ENCODE peak calls at places on chromosome 19, in six cellular contexts. G is SK-N-SH, K is GM12878, J is K562, T is H1, N is HepG2. B is an unnamed sample.

GRCh38 chr19:41981724-41982123 is 12.3 kb downstream of the ATP1A3 start:
- DNase-seq in T (no peak), J (no peak), K (no peak), N (no peak), G (no peak), B (no peak)

GRCh38 chr19:39308531-39309304 is 11.9 kb downstream of the LRFN1 start:
- DNase-seq in N (no peak), K (no peak), J (peak), G (peak), T (peak), B (no peak)

GRCh38 chr19:10766681-10767201 is 48.9 kb downstream of the DNM2 start:
- DNase-seq in N (no peak), K (no peak), J (no peak), G (peak), T (no peak), B (no peak)

GRCh38 chr19:55383789-55384575 is at the start of gene TMEM238:
- DNase-seq in T (no peak), G (peak), N (no peak), K (no peak), J (peak), B (peak)

GRCh38 chr19:5947435-5947834 is 30.5 kb downstream of the RANBP3 start:
- DNase-seq in J (no peak), K (no peak), N (no peak), T (no peak), G (no peak), B (no peak)

GRCh38 chr19:1110809-1111640 is 7.2 kb downstream of the GPX4 start:
- DNase-seq in T (no peak), J (no peak), K (no peak), N (no peak), G (no peak), B (no peak)

GRCh38 chr19:17021793-17022590 is 4.6 kb downstream of the CPAMD8 start:
- DNase-seq in K (no peak), T (no peak), G (no peak), N (peak), J (no peak), B (peak)

GRCh38 chr19:51327066-51327985 is 14.6 kb downstream of the VSIG10L start:
- DNase-seq in G (no peak), J (peak), K (no peak), T (peak), N (peak), B (no peak)

GRCh38 chr19:50796634-50797428 is 6.6 kb downstream of the ACP4 start:
- DNase-seq in N (no peak), K (no peak), J (no peak), G (no peak), T (no peak), B (no peak)

GRCh38 chr19:58581227-58582141 is 8.3 kb upstream of the MZF1 start:
- DNase-seq in J (peak), T (peak), G (no peak), N (peak), K (no peak), B (no peak)

GRCh38 chr19:58395220-58395978 is at the start of gene RNF225:
- DNase-seq in T (peak), K (no peak), N (no peak), J (peak), G (no peak), B (peak)

GRCh38 chr19:40084948-40085347 is 5.8 kb downstream of the ZNF780A start:
- DNase-seq in N (peak), K (no peak), J (no peak), T (no peak), G (no peak), B (peak)

GRCh38 chr19:47509973-47510372 is 4.9 kb downstream of the NAPA start:
- DNase-seq in J (no peak), K (no peak), T (no peak), G (no peak), N (no peak), B (no peak)

GRCh38 chr19:43738780-43739211 is 16.0 kb downstream of the SMG9 start:
- DNase-seq in T (no peak), N (no peak), J (no peak), K (no peak), G (no peak), B (no peak)

GRCh38 chr19:2922987-2923386 is 21.8 kb downstream of the ZNF77 start:
- DNase-seq in N (peak), G (no peak), K (no peak), J (peak), T (no peak), B (peak)

GRCh38 chr19:1210227-1210538 is 4.6 kb downstream of the STK11 start:
- DNase-seq in N (no peak), T (no peak), J (no peak), K (no peak), G (no peak), B (no peak)

GRCh38 chr19:38172001-38172400 is 52.0 kb downstream of the DPF1 start:
- DNase-seq in N (no peak), G (no peak), J (no peak), T (no peak), K (no peak), B (no peak)

GRCh38 chr19:1312732-1313694 is 27.3 kb downstream of the EFNA2 start:
- DNase-seq in K (no peak), T (no peak), J (no peak), N (no peak), G (no peak), B (peak)

GRCh38 chr19:17724655-17725054 is 5.4 kb downstream of the MAP1S start:
- DNase-seq in J (no peak), N (no peak), T (no peak), K (no peak), G (no peak), B (no peak)

GRCh38 chr19:56664511-56664910 is 7.0 kb downstream of the ZNF835 start:
- DNase-seq in J (no peak), N (no peak), K (no peak), T (no peak), G (no peak), B (no peak)

GRCh38 chr19:53424968-53425597 is 6.7 kb upstream of the ZNF761 start:
- DNase-seq in K (peak), N (peak), T (peak), J (peak), G (peak), B (peak)

GRCh38 chr19:3358919-3359849 is 7.2 kb upstream of the NFIC start:
- DNase-seq in K (no peak), T (no peak), N (no peak), G (peak), J (peak), B (peak)

GRCh38 chr19:42271861-42272534 is 2.9 kb downstream of the CIC start:
- DNase-seq in N (no peak), K (no peak), J (no peak), T (no peak), G (no peak), B (no peak)

GRCh38 chr19:48506138-48506733 is 5.4 kb downstream of the LMTK3 start:
- DNase-seq in N (peak), K (no peak), G (peak), T (no peak), J (peak), B (peak)

GRCh38 chr19:51505904-51506303 is 4.3 kb upstream of the SIGLEC12 start:
- DNase-seq in J (no peak), N (no peak), T (no peak), G (no peak), K (no peak), B (no peak)

GRCh38 chr19:27764186-27764804 is 1448.7 kb downstream of the UQCRFS1 start:
- DNase-seq in J (no peak), G (no peak), N (no peak), T (no peak), K (no peak), B (no peak)

GRCh38 chr19:44552324-44552723 is 22.8 kb upstream of the CEACAM20 start:
- DNase-seq in T (peak), J (peak), N (peak), G (peak), K (no peak), B (no peak)

GRCh38 chr19:36152061-36152885 is at the start of gene COX7A1:
- DNase-seq in J (no peak), G (no peak), T (no peak), K (no peak), N (no peak), B (no peak)

GRCh38 chr19:49553451-49554271 is 25.9 kb downstream of the RCN3 start:
- DNase-seq in J (no peak), K (no peak), N (peak), T (no peak), G (no peak), B (no peak)

GRCh38 chr19:48308695-48309586 is 16.4 kb upstream of the EMP3 start:
- DNase-seq in G (no peak), J (peak), T (no peak), N (peak), K (no peak), B (no peak)

GRCh38 chr19:54128796-54129616 is 8.6 kb upstream of the CNOT3 start:
- DNase-seq in T (no peak), N (no peak), K (no peak), J (no peak), G (no peak), B (no peak)

GRCh38 chr19:18700501-18701249 is 17.2 kb downstream of the CRTC1 start:
- DNase-seq in T (no peak), K (peak), G (peak), J (peak), N (no peak), B (no peak)

GRCh38 chr19:48819366-48819816 is 8.6 kb upstream of the BCAT2 start:
- DNase-seq in N (no peak), J (peak), T (no peak), G (no peak), K (no peak), B (no peak)

GRCh38 chr19:21751379-21751778 is 16.0 kb downstream of the ZNF100 start:
- DNase-seq in G (no peak), T (no peak), K (no peak), N (peak), J (no peak), B (no peak)

GRCh38 chr19:38089440-38089839 is 134.6 kb downstream of the DPF1 start:
- DNase-seq in K (no peak), G (no peak), T (no peak), J (no peak), N (no peak), B (no peak)

GRCh38 chr19:44255705-44256411 is 3.8 kb upstream of the ZNF233 start:
- DNase-seq in K (no peak), T (no peak), N (no peak), G (no peak), J (no peak), B (no peak)

DNA sequence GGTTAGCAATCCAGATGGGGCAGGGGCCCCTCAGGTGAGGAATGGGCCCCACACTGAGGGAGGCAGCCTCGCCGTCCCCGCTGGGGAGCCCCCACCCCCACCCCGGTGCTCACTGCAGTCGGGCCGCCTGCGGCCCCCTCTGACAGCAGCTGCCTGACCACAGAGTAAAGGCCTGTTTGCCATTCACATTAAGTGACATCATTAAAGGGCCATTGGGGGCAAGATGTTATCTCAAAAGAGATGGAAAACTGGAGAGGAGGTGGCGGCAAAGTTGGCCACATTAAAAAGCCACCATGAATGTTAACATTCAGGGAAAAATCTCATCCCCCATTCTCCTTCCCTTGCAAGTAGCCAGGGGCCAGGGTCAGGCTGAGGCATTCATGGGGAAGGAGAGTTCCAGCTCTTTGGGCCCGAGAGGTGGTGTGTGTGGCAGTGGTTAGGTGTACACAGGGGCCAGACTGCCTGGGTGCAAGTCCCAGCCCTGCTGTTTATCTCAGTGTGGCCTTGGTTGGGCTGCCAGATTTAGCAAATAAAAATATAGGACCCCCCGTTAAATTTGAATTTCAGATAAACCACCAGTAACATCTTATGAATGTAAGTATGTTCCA is 20.9 kb downstream of the VSTM2B start:
- DNase-seq in G (peak), J (no peak), T (no peak), K (no peak), N (peak), B (no peak)
- TF ChIP-seq JUND in G (no peak), J (no peak), T (no peak), K (no peak), N (no peak), B (no peak)

GRCh38 chr19:14048439-14049153 is 13.3 kb downstream of the PALM3 start:
- DNase-seq in J (peak), T (peak), K (no peak), G (peak), N (peak), B (peak)
- TF ChIP-seq JUND in J (no peak), T (no peak), K (no peak), G (no peak), N (no peak), B (no peak)

DNA sequence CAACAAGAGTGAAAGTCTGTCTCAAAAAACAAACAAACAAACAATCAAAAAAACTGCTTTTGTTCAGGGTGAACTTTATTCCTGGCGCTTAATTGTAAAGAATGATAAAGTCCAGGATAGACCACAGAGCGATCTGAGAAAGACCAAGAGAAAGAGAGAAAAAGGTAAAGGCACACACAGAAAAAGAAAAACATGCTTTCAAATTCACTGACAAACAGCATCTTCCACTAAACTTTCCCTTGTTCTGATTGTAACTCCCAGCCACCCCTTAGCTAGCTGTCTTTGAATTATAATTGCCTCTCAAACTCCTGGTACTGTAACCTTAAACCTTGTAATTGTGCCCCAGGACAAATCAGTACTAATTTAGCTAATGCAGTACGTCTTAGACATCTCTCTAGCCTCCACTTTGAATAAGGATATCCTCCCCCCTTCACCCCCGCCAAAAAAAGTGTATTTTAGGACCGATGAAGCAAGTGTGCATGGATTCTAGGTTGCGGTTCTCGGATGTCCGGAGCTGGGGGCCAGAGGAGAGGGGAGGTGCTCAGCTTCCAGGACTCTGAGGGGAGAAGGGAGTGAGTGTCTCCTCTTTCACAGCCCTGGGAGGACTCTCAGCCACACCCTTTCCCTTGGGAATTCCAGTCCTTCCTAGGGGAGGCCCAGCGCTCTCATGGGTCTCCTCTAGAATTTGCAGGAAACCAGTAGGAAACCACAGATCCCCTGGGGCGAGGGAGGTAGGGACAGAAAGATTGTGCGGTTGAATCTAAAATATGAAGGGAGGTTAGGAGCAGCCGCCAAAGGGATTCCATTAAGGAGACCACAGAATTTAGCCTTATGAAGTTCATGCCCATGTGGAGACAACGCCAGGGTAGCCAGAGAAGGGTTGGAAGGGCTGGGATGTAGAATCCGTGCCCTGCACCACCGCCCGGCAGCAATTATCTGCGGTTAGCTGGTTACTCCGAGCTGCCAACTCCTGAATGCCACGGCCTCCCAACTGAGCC is 19.7 kb downstream of the ZNF536 start:
- DNase-seq in G (no peak), K (no peak), J (no peak), T (peak), N (no peak), B (no peak)
- TF ChIP-seq JUND in G (no peak), K (no peak), J (no peak), T (no peak), N (no peak), B (no peak)

GRCh38 chr19:34589730-34590129 is 87.2 kb downstream of the SCGB2B2 start:
- DNase-seq in J (no peak), K (no peak), T (no peak), G (no peak), N (no peak), B (no peak)
- TF ChIP-seq JUND in J (no peak), K (no peak), T (no peak), G (no peak), N (no peak), B (no peak)

GRCh38 chr19:45637890-45638667 is 1.1 kb downstream of the EML2 start:
- DNase-seq in N (no peak), T (no peak), G (no peak), J (no peak), K (no peak), B (peak)
- TF ChIP-seq JUND in N (no peak), T (no peak), G (no peak), J (no peak), K (no peak), B (no peak)

GRCh38 chr19:23986623-23987022 is 71.9 kb downstream of the ZNF726 start:
- DNase-seq in K (no peak), T (no peak), G (no peak), N (no peak), J (no peak), B (no peak)

GRCh38 chr19:23996549-23996948 is 81.9 kb downstream of the ZNF726 start:
- DNase-seq in G (peak), J (peak), K (no peak), T (no peak), N (peak), B (peak)

GRCh38 chr19:23992348-23992747 is 77.7 kb downstream of the ZNF726 start:
- DNase-seq in T (no peak), K (no peak), N (no peak), J (no peak), G (no peak), B (no peak)

DNA sequence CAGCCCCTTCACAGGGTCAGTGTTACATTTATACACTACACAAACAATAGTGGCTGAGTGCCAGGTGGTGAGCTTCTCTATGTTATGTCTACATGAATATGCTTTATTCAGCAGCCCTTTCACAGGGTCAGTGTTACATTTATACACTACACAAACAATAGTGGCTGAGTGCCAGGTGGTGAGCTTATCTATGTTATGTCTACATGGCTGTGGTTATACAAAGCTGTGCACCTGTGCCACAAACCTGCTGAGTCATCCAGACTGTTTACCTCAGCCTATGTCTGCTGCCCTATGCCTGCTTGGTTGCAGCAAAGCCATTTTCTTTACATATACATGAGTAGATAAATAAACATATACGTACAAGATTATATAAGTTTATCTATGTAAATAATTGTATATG is 76.5 kb downstream of the ZNF726 start:
- DNase-seq in T (no peak), K (no peak), G (no peak), N (peak), J (no peak), B (no peak)
- TF ChIP-seq JUND in T (no peak), K (no peak), G (no peak), N (no peak), J (no peak), B (no peak)

GRCh38 chr19:4636761-4637160 is 2.6 kb upstream of the TNFAIP8L1 start:
- DNase-seq in J (no peak), G (no peak), N (no peak), T (no peak), K (no peak), B (no peak)

GRCh38 chr19:4636151-4636717 is 3.1 kb upstream of the TNFAIP8L1 start:
- DNase-seq in J (peak), N (no peak), K (no peak), T (no peak), G (peak), B (peak)

GRCh38 chr19:4638330-4638729 is 986 bp upstream of the TNFAIP8L1 start:
- DNase-seq in T (no peak), N (no peak), G (no peak), K (no peak), J (peak), B (no peak)

GRCh38 chr19:4635763-4636135 is 3.6 kb upstream of the TNFAIP8L1 start:
- DNase-seq in K (no peak), N (no peak), J (no peak), T (no peak), G (no peak), B (no peak)

GRCh38 chr19:4633140-4633967 is 6.0 kb upstream of the TNFAIP8L1 start:
- DNase-seq in G (peak), T (no peak), N (peak), K (peak), J (peak), B (no peak)
- TF ChIP-seq JUND in G (no peak), T (no peak), N (peak), K (no peak), J (peak), B (no peak)

GRCh38 chr19:15330801-15331418 is 1.4 kb downstream of the BRD4 start:
- DNase-seq in J (peak), K (no peak), N (no peak), G (peak), T (no peak), B (peak)
- TF ChIP-seq JUND in J (no peak), K (no peak), N (no peak), G (no peak), T (no peak), B (no peak)

GRCh38 chr19:7072541-7072940 is 3.0 kb downstream of the ZNF557 start:
- DNase-seq in K (no peak), J (no peak), T (no peak), N (no peak), G (no peak), B (no peak)
- TF ChIP-seq JUND in K (no peak), J (no peak), T (no peak), N (no peak), G (no peak), B (no peak)

B was measured in T47D.